ENCODE peak calls at places on chromosomes 11 and 22, in five cellular contexts. One of them, this sample, is unnamed.

GRCh38 chr11:64519541-64519940 is 71.5 kb upstream of the SLC22A12 start:
- DNase-seq in H1: no peak
- DNase-seq in H54: no peak
- DNase-seq in testis: no peak
- DNase-seq in body of pancreas: no peak
- DNase-seq in this sample: no peak

GRCh38 chr11:103584021-103584420 is 452.4 kb upstream of the DDI1 start:
- DNase-seq in H54: no peak
- DNase-seq in H1: no peak
- DNase-seq in body of pancreas: no peak
- DNase-seq in testis: no peak
- DNase-seq in this sample: no peak

GRCh38 chr11:8167796-8168195 is 1.0 kb downstream of the RIC3 start:
- DNase-seq in testis: no peak
- DNase-seq in body of pancreas: no peak
- DNase-seq in H54: no peak
- DNase-seq in H1: no peak
- DNase-seq in this sample: no peak

GRCh38 chr22:32158712-32159533 is at the start of gene C22orf42:
- DNase-seq in H1: no peak
- DNase-seq in body of pancreas: peak
- DNase-seq in testis: no peak
- DNase-seq in H54: no peak
- DNase-seq in this sample: no peak

GRCh38 chr22:30460147-30460546 is 11.7 kb downstream of the SEC14L3 start:
- DNase-seq in H54: no peak
- DNase-seq in testis: no peak
- DNase-seq in H1: no peak
- DNase-seq in body of pancreas: peak
- DNase-seq in this sample: no peak

GRCh38 chr11:9775393-9775780 is 111.5 kb downstream of the SWAP70 start:
- DNase-seq in H54: no peak
- DNase-seq in H1: no peak
- DNase-seq in testis: peak
- DNase-seq in body of pancreas: no peak
- DNase-seq in this sample: peak

GRCh38 chr22:38462960-38463784 is 4.7 kb upstream of the KDELR3 start:
- DNase-seq in H54: no peak
- DNase-seq in H1: peak
- DNase-seq in testis: peak
- DNase-seq in body of pancreas: peak
- DNase-seq in this sample: no peak

GRCh38 chr11:67999704-68000103 is 4.2 kb downstream of the UNC93B1 start:
- DNase-seq in H54: no peak
- DNase-seq in testis: no peak
- DNase-seq in body of pancreas: no peak
- DNase-seq in H1: no peak
- DNase-seq in this sample: no peak

GRCh38 chr22:38311331-38311635 is 6.0 kb downstream of the CSNK1E start:
- DNase-seq in H1: no peak
- DNase-seq in body of pancreas: no peak
- DNase-seq in testis: no peak
- DNase-seq in H54: no peak
- DNase-seq in this sample: no peak

GRCh38 chr11:122882809-122883681 is 486 bp downstream of the JHY start:
- DNase-seq in body of pancreas: peak
- DNase-seq in H54: peak
- DNase-seq in testis: peak
- DNase-seq in H1: peak
- DNase-seq in this sample: peak

GRCh38 chr22:47175151-47175760 is 412.8 kb downstream of the TBC1D22A start:
- DNase-seq in body of pancreas: peak
- DNase-seq in H1: no peak
- DNase-seq in testis: peak
- DNase-seq in H54: no peak
- DNase-seq in this sample: no peak

GRCh38 chr11:89177691-89178231 is at the start of gene TYR:
- DNase-seq in body of pancreas: no peak
- DNase-seq in H54: no peak
- DNase-seq in testis: no peak
- DNase-seq in H1: no peak
- DNase-seq in this sample: no peak

GRCh38 chr11:11349870-11350325 is 3.2 kb downstream of the CSNK2A3 start:
- DNase-seq in H1: no peak
- DNase-seq in testis: peak
- DNase-seq in body of pancreas: peak
- DNase-seq in H54: peak
- DNase-seq in this sample: no peak

GRCh38 chr11:107689317-107690202 is 22.3 kb downstream of the SLN start:
- DNase-seq in H54: no peak
- DNase-seq in body of pancreas: peak
- DNase-seq in testis: peak
- DNase-seq in H1: peak
- DNase-seq in this sample: peak

GRCh38 chr22:30866216-30866615 is 102.4 kb downstream of the MORC2 start:
- DNase-seq in H54: no peak
- DNase-seq in body of pancreas: no peak
- DNase-seq in testis: no peak
- DNase-seq in H1: no peak
- DNase-seq in this sample: no peak

GRCh38 chr22:26547426-26547825 is 35.2 kb upstream of the TFIP11 start:
- DNase-seq in H1: no peak
- DNase-seq in body of pancreas: no peak
- DNase-seq in H54: no peak
- DNase-seq in testis: no peak
- DNase-seq in this sample: no peak

GRCh38 chr11:30172872-30173271 is 57.9 kb upstream of the FSHB start:
- DNase-seq in H1: no peak
- DNase-seq in body of pancreas: peak
- DNase-seq in H54: no peak
- DNase-seq in testis: peak
- DNase-seq in this sample: no peak
- TF ChIP-seq POLR2A in H1: no peak
- TF ChIP-seq POLR2A in body of pancreas: no peak
- TF ChIP-seq POLR2A in H54: no peak
- TF ChIP-seq POLR2A in testis: no peak
- TF ChIP-seq POLR2A in this sample: no peak

GRCh38 chr11:12674571-12674935 is 332 bp downstream of the TEAD1 start:
- DNase-seq in testis: peak
- DNase-seq in H1: no peak
- DNase-seq in H54: no peak
- DNase-seq in body of pancreas: no peak
- DNase-seq in this sample: peak

GRCh38 chr11:12674936-12675696 is 895 bp downstream of the TEAD1 start:
- DNase-seq in testis: peak
- DNase-seq in body of pancreas: peak
- DNase-seq in H54: no peak
- DNase-seq in H1: no peak
- DNase-seq in this sample: peak

GRCh38 chr11:12673601-12673923 is 659 bp upstream of the TEAD1 start:
- DNase-seq in body of pancreas: no peak
- DNase-seq in H1: no peak
- DNase-seq in H54: no peak
- DNase-seq in testis: no peak
- DNase-seq in this sample: no peak

GRCh38 chr11:12675951-12676711 is 1.9 kb downstream of the TEAD1 start:
- DNase-seq in H1: no peak
- DNase-seq in H54: no peak
- DNase-seq in body of pancreas: no peak
- DNase-seq in testis: peak
- DNase-seq in this sample: no peak

GRCh38 chr11:12673924-12674570 is at the start of gene TEAD1:
- DNase-seq in body of pancreas: peak
- DNase-seq in testis: peak
- DNase-seq in H54: peak
- DNase-seq in H1: peak
- DNase-seq in this sample: peak
- TF ChIP-seq POLR2A in body of pancreas: peak
- TF ChIP-seq POLR2A in testis: no peak
- TF ChIP-seq POLR2A in H54: peak
- TF ChIP-seq POLR2A in H1: peak
- TF ChIP-seq POLR2A in this sample: peak

DNA sequence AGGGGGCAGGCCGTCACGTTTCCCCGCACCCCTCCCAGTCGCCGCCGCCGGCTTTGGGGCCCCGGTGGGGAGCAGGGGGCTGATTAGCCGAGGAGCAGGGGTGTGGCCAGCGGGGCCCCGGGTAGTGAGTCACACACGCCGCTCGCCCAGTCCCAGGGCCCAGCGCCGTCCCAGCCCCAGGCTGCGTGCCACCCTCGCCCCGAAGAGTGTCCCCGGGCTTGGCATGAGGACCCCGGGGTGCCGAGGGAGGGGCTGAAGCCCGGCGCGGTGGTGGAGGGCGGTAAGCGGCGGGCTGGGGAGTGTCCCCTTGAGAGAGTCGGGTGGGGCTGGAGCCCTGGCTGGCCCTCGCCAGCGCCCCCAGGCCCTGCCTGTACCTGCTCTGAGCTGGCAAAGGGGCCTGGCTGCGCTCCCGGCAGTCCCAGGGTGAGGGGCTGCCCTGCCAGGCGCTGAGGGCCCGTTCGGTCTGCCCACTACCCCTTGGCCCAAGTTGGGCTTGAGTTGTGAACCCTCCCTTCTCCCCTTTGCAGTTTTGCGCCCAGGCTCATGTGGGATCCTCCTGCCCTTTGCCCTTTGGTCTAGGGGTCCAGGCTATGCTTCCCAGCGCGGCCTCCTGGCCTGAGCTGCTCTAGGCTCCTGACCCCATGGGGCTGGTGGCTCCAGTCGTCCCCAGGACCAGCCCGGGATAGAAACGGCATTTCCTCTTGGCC is 34.6 kb downstream of the PRDM11 start:
- DNase-seq in H54: peak
- DNase-seq in H1: no peak
- DNase-seq in body of pancreas: peak
- DNase-seq in testis: peak
- DNase-seq in this sample: peak
- TF ChIP-seq POLR2A in H54: peak
- TF ChIP-seq POLR2A in H1: no peak
- TF ChIP-seq POLR2A in body of pancreas: peak
- TF ChIP-seq POLR2A in testis: no peak
- TF ChIP-seq POLR2A in this sample: peak

GRCh38 chr22:17376950-17377349 is 7.7 kb downstream of the CECR2 start:
- DNase-seq in body of pancreas: no peak
- DNase-seq in H54: no peak
- DNase-seq in H1: no peak
- DNase-seq in testis: no peak
- DNase-seq in this sample: no peak
- TF ChIP-seq POLR2A in body of pancreas: no peak
- TF ChIP-seq POLR2A in H54: no peak
- TF ChIP-seq POLR2A in H1: no peak
- TF ChIP-seq POLR2A in testis: no peak
- TF ChIP-seq POLR2A in this sample: no peak

DNA sequence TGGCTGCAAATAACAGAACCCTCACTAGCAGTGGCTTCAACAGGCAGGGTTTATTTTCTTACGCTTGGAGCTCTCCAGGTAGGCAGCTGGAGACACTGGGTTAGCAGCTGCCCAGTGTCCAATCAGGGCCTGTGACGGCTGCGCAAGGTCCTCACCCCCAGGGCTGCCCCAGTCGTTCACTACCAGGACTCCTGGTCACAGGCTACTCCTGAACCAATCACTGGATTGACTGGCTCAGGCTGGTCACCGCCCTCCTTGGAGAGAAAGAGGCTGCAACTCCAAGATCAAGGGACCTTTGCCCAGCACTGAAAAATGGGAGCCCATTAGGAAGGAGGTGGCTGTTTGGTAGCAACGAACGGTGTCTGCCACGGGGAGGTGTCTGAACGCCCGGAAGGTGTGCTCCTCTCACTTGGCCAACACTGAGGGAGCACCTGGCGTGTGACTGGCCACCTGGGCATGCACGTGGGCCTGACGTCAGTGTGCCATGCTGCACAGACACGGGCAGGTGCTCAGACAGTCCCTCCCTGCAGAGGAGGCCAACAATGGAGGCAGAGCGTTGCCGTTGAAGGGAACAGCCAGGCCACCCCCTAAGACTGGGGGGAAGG is 5.1 kb downstream of the ARSA start:
- DNase-seq in H54: no peak
- DNase-seq in testis: no peak
- DNase-seq in body of pancreas: peak
- DNase-seq in H1: no peak
- DNase-seq in this sample: no peak
- TF ChIP-seq POLR2A in H54: no peak
- TF ChIP-seq POLR2A in testis: no peak
- TF ChIP-seq POLR2A in body of pancreas: peak
- TF ChIP-seq POLR2A in H1: no peak
- TF ChIP-seq POLR2A in this sample: no peak

DNA sequence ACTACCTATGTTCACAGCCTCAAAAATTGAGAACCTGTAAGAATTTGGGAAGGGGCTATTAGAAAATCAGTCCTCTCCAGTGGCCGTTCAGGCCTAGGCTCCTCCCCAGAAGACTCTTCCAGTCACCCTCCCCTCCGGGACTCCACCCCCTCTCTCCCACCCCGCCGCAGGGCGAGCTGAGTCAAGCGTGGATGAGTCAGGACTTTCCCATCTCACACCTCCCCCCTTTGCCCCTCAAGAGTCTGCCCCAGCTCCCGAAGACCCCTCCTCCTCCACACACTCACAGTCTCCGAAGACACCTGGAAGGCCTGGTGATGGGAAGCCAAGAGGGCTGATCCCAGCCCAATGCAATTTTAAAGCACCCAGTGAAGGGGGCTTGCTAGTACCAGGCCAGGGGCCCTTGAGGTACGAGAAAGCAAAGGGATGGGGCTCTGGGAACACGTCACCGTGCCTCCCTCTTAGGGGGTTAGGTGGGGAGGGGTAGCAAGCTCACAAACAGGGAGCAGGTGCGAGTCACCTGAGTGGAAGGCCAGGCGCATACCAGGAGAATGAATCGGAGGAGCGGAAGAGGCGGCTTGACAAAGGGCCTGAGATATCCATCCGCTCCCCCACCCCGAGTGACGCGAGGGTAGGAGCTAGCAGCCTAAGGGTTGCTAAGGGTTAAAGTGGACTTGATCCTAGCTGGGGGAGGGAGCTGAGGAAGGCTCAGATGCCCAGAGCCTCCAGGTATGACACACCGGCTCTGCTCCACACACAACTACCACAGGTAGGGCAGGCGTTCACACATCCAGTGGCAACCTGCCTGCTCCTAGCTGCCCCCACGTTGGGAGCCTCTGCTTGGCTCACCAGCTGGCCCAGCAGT is 13.6 kb downstream of the BCL9L start:
- DNase-seq in H54: no peak
- DNase-seq in testis: peak
- DNase-seq in body of pancreas: peak
- DNase-seq in H1: peak
- DNase-seq in this sample: peak
- TF ChIP-seq POLR2A in H54: no peak
- TF ChIP-seq POLR2A in testis: no peak
- TF ChIP-seq POLR2A in body of pancreas: peak
- TF ChIP-seq POLR2A in H1: no peak
- TF ChIP-seq POLR2A in this sample: no peak

GRCh38 chr22:19854778-19855503 is at the start of the genes GNB1L and RTL10:
- DNase-seq in H54: peak
- DNase-seq in body of pancreas: peak
- DNase-seq in H1: peak
- DNase-seq in testis: peak
- DNase-seq in this sample: peak
- TF ChIP-seq POLR2A in H54: peak
- TF ChIP-seq POLR2A in body of pancreas: peak
- TF ChIP-seq POLR2A in H1: peak
- TF ChIP-seq POLR2A in testis: peak
- TF ChIP-seq POLR2A in this sample: peak

GRCh38 chr11:75142714-75143419 is 8.0 kb upstream of the SLCO2B1 start:
- DNase-seq in H1: no peak
- DNase-seq in H54: peak
- DNase-seq in body of pancreas: peak
- DNase-seq in testis: peak
- DNase-seq in this sample: peak
- TF ChIP-seq POLR2A in H1: no peak
- TF ChIP-seq POLR2A in H54: peak
- TF ChIP-seq POLR2A in body of pancreas: no peak
- TF ChIP-seq POLR2A in testis: no peak
- TF ChIP-seq POLR2A in this sample: no peak

GRCh38 chr11:74988541-74989268 is at the start of gene NEU3:
- DNase-seq in H1: peak
- DNase-seq in H54: peak
- DNase-seq in body of pancreas: peak
- DNase-seq in testis: peak
- DNase-seq in this sample: peak
- TF ChIP-seq POLR2A in H1: peak
- TF ChIP-seq POLR2A in H54: peak
- TF ChIP-seq POLR2A in body of pancreas: no peak
- TF ChIP-seq POLR2A in testis: no peak
- TF ChIP-seq POLR2A in this sample: peak

This sample was measured in erythroblast.